ENCODE peak calls at places on chromosomes 13 and 19, in four cellular contexts. T, I, L and N are unnamed samples.

GRCh38 chr13:52411629-52412028 is 5.7 kb upstream of the THSD1 start:
- DNase-seq in L (no peak), I (no peak), T (no peak), N (no peak)

GRCh38 chr13:31798189-31798588 is 58.9 kb downstream of the RXFP2 start:
- DNase-seq in L (no peak), T (no peak), I (no peak), N (no peak)

GRCh38 chr13:74288361-74288911 is 154.2 kb upstream of the KLF12 start:
- DNase-seq in T (no peak), L (peak; percentile 14), I (peak; percentile 21), N (peak; percentile 34)

GRCh38 chr13:25840931-25841330 is 210.9 kb downstream of the SHISA2 start:
- DNase-seq in L (no peak), I (no peak), T (no peak), N (no peak)

GRCh38 chr13:91468301-91468700 is 69.9 kb downstream of the GPC5 start:
- DNase-seq in T (no peak), L (no peak), I (no peak), N (no peak)

GRCh38 chr13:91203430-91203829 is 144.1 kb upstream of the MIR17HG start:
- DNase-seq in I (no peak), T (no peak), L (no peak), N (no peak)

GRCh38 chr19:58356971-58357797 is 3.9 kb upstream of the A1BG start:
- DNase-seq in T (no peak), I (peak; percentile 28), L (no peak), N (no peak)

GRCh38 chr13:76822691-76823267 is 63.4 kb downstream of the KCTD12 start:
- DNase-seq in L (no peak), T (no peak), I (no peak), N (no peak)

GRCh38 chr13:44292545-44292944 is 81.1 kb upstream of the SERP2 start:
- DNase-seq in T (no peak), L (no peak), I (no peak), N (no peak)

GRCh38 chr13:110351636-110352420 is 44.7 kb downstream of the COL4A2 start:
- DNase-seq in T (no peak), I (no peak), L (no peak), N (no peak)